ENCODE peak calls at places on chromosome 1, in four cellular contexts. O, B, N and U are unnamed samples.

GRCh38 chr1:231076802-231077201 is 36.7 kb upstream of the FAM89A start:
- DNase-seq in O (no peak), B (no peak), N (no peak), U (no peak)

GRCh38 chr1:183472488-183473285 is at the start of gene SMG7:
- DNase-seq in O (peak; percentile 23), B (peak; percentile 34), N (no peak), U (no peak)

GRCh38 chr1:222286039-222286438 is 261.9 kb downstream of the HHIPL2 start:
- DNase-seq in O (no peak), B (no peak), N (no peak), U (no peak)

GRCh38 chr1:165068716-165069115 is 287.8 kb downstream of the LMX1A start:
- DNase-seq in O (no peak), B (no peak), N (no peak), U (no peak)

GRCh38 chr1:110449661-110450651 is 993 bp upstream of the PROK1 start:
- DNase-seq in O (no peak), B (peak; percentile 18), N (no peak), U (no peak)

GRCh38 chr1:184941735-184942134 is 32.6 kb downstream of the NIBAN1 start:
- DNase-seq in O (no peak), B (no peak), N (no peak), U (no peak)

GRCh38 chr1:203744008-203744972 is 20.7 kb upstream of the LAX1 start:
- DNase-seq in O (peak; percentile 63), B (peak; percentile 28), N (peak; percentile 22), U (no peak)

GRCh38 chr1:245822997-245823396 is 668.2 kb downstream of the KIF26B start:
- DNase-seq in O (no peak), B (peak; percentile 95), N (peak; percentile 54), U (peak; percentile 92)

GRCh38 chr1:231778009-231778719 is 151.6 kb downstream of the DISC1 start:
- DNase-seq in O (peak; percentile 67), B (peak; percentile 61), N (no peak), U (peak; percentile 7)

GRCh38 chr1:210189426-210189825 is 43.2 kb upstream of the SERTAD4 start:
- DNase-seq in O (no peak), B (no peak), N (no peak), U (no peak)
- TF ChIP-seq CTCF in O (no peak), B (no peak), N (no peak), U (no peak)

DNA sequence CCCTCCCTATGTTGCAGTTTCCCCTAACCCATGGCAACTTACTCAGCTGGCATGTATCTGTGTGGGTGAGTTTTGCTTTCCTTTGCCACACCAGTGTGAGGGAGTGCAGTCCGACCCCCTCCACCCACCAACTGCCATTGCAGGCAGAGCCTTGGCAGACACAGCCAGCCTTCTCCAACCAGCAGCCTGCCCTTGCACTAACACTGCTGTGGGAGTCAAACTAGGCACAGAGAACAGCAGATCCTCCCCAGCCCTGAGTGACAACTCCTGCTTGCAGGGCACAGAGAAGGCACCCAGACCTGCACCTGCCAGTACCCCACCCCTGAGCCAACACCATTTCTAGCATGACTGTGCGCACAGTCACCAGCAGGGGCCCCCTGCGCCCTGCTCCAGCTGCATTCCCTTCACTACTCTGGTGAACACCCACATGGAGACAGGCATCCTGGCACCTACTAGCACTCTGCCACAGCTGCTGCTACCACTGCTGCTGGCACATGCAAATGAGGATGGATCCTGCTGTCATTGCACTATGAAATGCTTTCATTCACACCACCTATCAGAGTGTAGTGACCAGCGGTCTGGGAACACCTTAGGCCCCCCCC is 98.4 kb downstream of the MAGI3 start:
- DNase-seq in O (no peak), B (peak; percentile 6), N (no peak), U (no peak)
- TF ChIP-seq CTCF in O (no peak), B (peak; percentile 47), N (no peak), U (peak; percentile 25)

DNA sequence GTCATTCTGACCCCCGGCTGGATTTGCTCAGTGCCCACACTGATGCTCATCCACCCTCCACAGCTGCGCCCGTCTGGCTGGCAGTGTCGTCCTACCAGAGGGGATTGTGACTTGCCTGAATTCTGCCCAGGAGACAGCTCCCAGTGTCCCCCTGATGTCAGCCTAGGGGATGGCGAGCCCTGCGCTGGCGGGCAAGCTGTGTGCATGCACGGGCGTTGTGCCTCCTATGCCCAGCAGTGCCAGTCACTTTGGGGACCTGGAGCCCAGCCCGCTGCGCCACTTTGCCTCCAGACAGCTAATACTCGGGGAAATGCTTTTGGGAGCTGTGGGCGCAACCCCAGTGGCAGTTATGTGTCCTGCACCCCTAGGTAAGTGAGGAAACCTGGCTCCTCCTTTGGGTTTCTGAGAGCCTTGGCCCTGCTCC is 5.7 kb upstream of the EFNA4 start:
- DNase-seq in O (no peak), B (no peak), N (no peak), U (no peak)
- TF ChIP-seq CTCF in O (no peak), B (peak; percentile 27), N (no peak), U (no peak)

GRCh38 chr1:143698016-143698415 is 273.8 kb downstream of the FAM72C start:
- DNase-seq in O (no peak), B (peak; percentile 7), N (no peak), U (no peak)
- TF ChIP-seq CTCF in O (no peak), B (peak; percentile 53), N (peak; percentile 52), U (no peak)

DNA sequence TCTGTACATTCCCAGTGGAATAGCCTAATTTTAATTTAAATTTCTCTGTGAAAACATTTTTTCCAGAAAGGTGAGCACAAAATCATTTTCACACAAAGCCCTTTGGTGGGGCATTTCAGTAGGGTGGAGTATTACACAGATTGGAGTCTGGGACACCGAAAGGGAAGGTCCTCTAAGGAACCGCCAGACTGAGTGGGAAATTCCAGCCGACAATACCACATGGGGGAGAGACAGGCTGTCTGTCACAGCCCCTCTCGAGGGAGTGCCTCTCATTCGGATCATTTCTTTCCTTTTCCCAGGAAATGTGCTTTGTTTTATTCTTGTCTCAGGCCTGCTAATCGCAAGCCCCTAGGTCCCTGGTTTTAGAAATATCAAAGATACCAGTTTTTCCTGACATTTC is 150.6 kb upstream of the HOOK1 start:
- DNase-seq in O (no peak), B (no peak), N (no peak), U (no peak)
- TF ChIP-seq CTCF in O (no peak), B (no peak), N (no peak), U (no peak)

GRCh38 chr1:156618853-156619581 is at the start of gene HAPLN2:
- DNase-seq in O (no peak), B (peak; percentile 30), N (no peak), U (no peak)
- TF ChIP-seq CTCF in O (no peak), B (peak; percentile 60), N (peak; percentile 39), U (peak; percentile 37)

DNA sequence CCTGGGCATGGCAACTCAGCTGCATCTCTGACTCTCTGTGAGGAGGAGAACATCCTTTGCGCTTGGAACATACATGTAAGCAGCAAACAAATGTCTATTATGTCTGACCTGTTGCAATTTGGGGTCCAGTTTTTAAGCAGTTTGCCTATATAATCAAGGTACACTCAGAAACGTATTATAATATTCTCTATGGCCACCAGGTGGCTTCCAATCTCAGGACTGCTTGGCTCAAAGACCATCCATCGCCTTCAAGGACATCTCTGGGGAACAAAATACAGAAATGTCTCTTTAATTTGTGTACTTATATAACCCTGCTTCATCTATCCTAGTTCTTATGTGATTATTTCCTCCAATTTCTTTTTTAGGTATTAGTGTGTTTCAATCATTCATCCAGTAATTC is 227.2 kb downstream of the OLFM3 start:
- DNase-seq in O (no peak), B (peak; percentile 44), N (no peak), U (no peak)
- TF ChIP-seq CTCF in O (no peak), B (peak; percentile 65), N (no peak), U (no peak)

DNA sequence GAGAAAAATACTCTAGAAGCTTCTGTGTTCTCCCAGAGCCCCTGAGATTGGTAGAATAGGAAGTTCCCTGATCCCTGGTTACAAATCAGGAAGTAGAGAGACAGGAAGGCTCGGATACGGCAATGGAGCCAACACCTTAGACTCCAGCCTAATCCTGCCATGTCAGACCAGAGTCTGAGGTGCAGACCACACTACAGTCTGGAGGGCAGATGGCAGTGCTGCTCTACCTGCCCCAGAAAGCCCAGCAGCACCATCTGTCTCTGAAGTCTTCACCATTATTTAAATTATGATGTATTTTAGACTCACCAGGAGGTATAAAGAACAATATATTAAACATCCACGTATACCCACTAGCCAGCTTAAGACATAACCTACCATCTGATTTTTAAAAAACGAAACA is 93.0 kb downstream of the MTR start:
- DNase-seq in O (no peak), B (no peak), N (no peak), U (no peak)
- TF ChIP-seq CTCF in O (no peak), B (no peak), N (no peak), U (no peak)